ENCODE peak calls at places on chromosomes 2 and 18, in five cellular contexts. One of them, this sample, is unnamed.

GRCh38 chr2:240425697-240426096 is 9.8 kb upstream of the GPC1 start:
- DNase-seq in GM23338: no peak
- DNase-seq in HCT116: no peak
- DNase-seq in breast epithelium: no peak
- DNase-seq in transverse colon: no peak
- DNase-seq in this sample: no peak

GRCh38 chr2:150624001-150624401 is 136.5 kb upstream of the RND3 start:
- DNase-seq in HCT116: no peak
- DNase-seq in GM23338: no peak
- DNase-seq in transverse colon: no peak
- DNase-seq in breast epithelium: no peak
- DNase-seq in this sample: no peak

GRCh38 chr2:74625658-74626425 is 22.3 kb downstream of the M1AP start:
- DNase-seq in GM23338: peak; percentile 18
- DNase-seq in transverse colon: no peak
- DNase-seq in HCT116: no peak
- DNase-seq in breast epithelium: no peak
- DNase-seq in this sample: no peak

GRCh38 chr2:105287692-105288091 is 41.8 kb downstream of the TGFBRAP1 start:
- DNase-seq in GM23338: peak; percentile 80
- DNase-seq in HCT116: peak; percentile 16
- DNase-seq in breast epithelium: no peak
- DNase-seq in transverse colon: peak; percentile 25
- DNase-seq in this sample: peak; percentile 46

GRCh38 chr2:106020032-106020431 is 174.1 kb downstream of the UXS1 start:
- DNase-seq in GM23338: no peak
- DNase-seq in transverse colon: no peak
- DNase-seq in breast epithelium: no peak
- DNase-seq in HCT116: no peak
- DNase-seq in this sample: no peak

GRCh38 chr2:134410006-134410405 is 156.1 kb downstream of the MGAT5 start:
- DNase-seq in transverse colon: no peak
- DNase-seq in breast epithelium: no peak
- DNase-seq in HCT116: no peak
- DNase-seq in GM23338: no peak
- DNase-seq in this sample: no peak

GRCh38 chr2:56540901-56541300 is 357.1 kb downstream of the CCDC85A start:
- DNase-seq in transverse colon: no peak
- DNase-seq in breast epithelium: no peak
- DNase-seq in GM23338: no peak
- DNase-seq in HCT116: no peak
- DNase-seq in this sample: no peak

GRCh38 chr18:9796933-9797549 is 88.7 kb upstream of the TXNDC2 start:
- DNase-seq in breast epithelium: no peak
- DNase-seq in transverse colon: no peak
- DNase-seq in GM23338: no peak
- DNase-seq in HCT116: no peak
- DNase-seq in this sample: no peak

GRCh38 chr2:239485622-239486021 is 84.8 kb upstream of the HDAC4 start:
- DNase-seq in HCT116: no peak
- DNase-seq in transverse colon: no peak
- DNase-seq in breast epithelium: no peak
- DNase-seq in GM23338: no peak
- DNase-seq in this sample: no peak

GRCh38 chr2:205180730-205181129 is 501.6 kb upstream of the NRP2 start:
- DNase-seq in transverse colon: no peak
- DNase-seq in breast epithelium: no peak
- DNase-seq in HCT116: no peak
- DNase-seq in GM23338: no peak
- DNase-seq in this sample: no peak

GRCh38 chr2:64606495-64607363 is 47.0 kb downstream of the SERTAD2 start:
- DNase-seq in GM23338: peak; percentile 75
- DNase-seq in breast epithelium: peak; percentile 80
- DNase-seq in transverse colon: peak; percentile 88
- DNase-seq in HCT116: no peak
- DNase-seq in this sample: peak; percentile 84

GRCh38 chr2:62187246-62187645 is 8.7 kb upstream of the B3GNT2 start:
- DNase-seq in HCT116: no peak
- DNase-seq in breast epithelium: no peak
- DNase-seq in transverse colon: no peak
- DNase-seq in GM23338: no peak
- DNase-seq in this sample: no peak

GRCh38 chr2:197786010-197786877 is 1.1 kb upstream of the BOLL start:
- DNase-seq in breast epithelium: no peak
- DNase-seq in GM23338: peak; percentile 94
- DNase-seq in transverse colon: peak; percentile 41
- DNase-seq in HCT116: no peak
- DNase-seq in this sample: peak; percentile 45

GRCh38 chr2:42076357-42076921 is 28.6 kb downstream of the PKDCC start:
- DNase-seq in HCT116: no peak
- DNase-seq in breast epithelium: no peak
- DNase-seq in transverse colon: no peak
- DNase-seq in GM23338: no peak
- DNase-seq in this sample: no peak

GRCh38 chr2:158346041-158346440 is 110.5 kb downstream of the CCDC148 start:
- DNase-seq in HCT116: no peak
- DNase-seq in breast epithelium: no peak
- DNase-seq in transverse colon: no peak
- DNase-seq in GM23338: peak; percentile 16
- DNase-seq in this sample: no peak

GRCh38 chr2:99819766-99820165 is 322.6 kb downstream of the AFF3 start:
- DNase-seq in transverse colon: no peak
- DNase-seq in HCT116: no peak
- DNase-seq in breast epithelium: no peak
- DNase-seq in GM23338: peak; percentile 27
- DNase-seq in this sample: no peak

GRCh38 chr2:216830346-216830745 is 29.5 kb downstream of the TNP1 start:
- DNase-seq in transverse colon: no peak
- DNase-seq in breast epithelium: no peak
- DNase-seq in GM23338: no peak
- DNase-seq in HCT116: no peak
- DNase-seq in this sample: no peak

GRCh38 chr2:209476367-209477191 is 52.7 kb downstream of the MAP2 start:
- DNase-seq in HCT116: no peak
- DNase-seq in breast epithelium: no peak
- DNase-seq in GM23338: no peak
- DNase-seq in transverse colon: no peak
- DNase-seq in this sample: no peak

GRCh38 chr2:58336416-58336815 is 95.3 kb upstream of the FANCL start:
- DNase-seq in GM23338: peak; percentile 16
- DNase-seq in HCT116: no peak
- DNase-seq in breast epithelium: no peak
- DNase-seq in transverse colon: no peak
- DNase-seq in this sample: no peak

GRCh38 chr2:179614121-179614520 is 247.3 kb downstream of the ZNF385B start:
- DNase-seq in transverse colon: no peak
- DNase-seq in GM23338: no peak
- DNase-seq in breast epithelium: no peak
- DNase-seq in HCT116: no peak
- DNase-seq in this sample: no peak

GRCh38 chr2:33535409-33535808 is 59.0 kb downstream of the RASGRP3 start:
- DNase-seq in transverse colon: no peak
- DNase-seq in HCT116: no peak
- DNase-seq in GM23338: no peak
- DNase-seq in breast epithelium: no peak
- DNase-seq in this sample: no peak

GRCh38 chr2:26172866-26173595 is at the start of gene GAREM2:
- DNase-seq in GM23338: peak; percentile 56
- DNase-seq in breast epithelium: no peak
- DNase-seq in transverse colon: no peak
- DNase-seq in HCT116: no peak
- DNase-seq in this sample: no peak

GRCh38 chr2:182946949-182947348 is 80.5 kb upstream of the FRZB start:
- DNase-seq in GM23338: no peak
- DNase-seq in HCT116: no peak
- DNase-seq in breast epithelium: no peak
- DNase-seq in transverse colon: no peak
- DNase-seq in this sample: peak; percentile 21

GRCh38 chr2:49796221-49796705 is 641.9 kb upstream of the FSHR start:
- DNase-seq in breast epithelium: no peak
- DNase-seq in GM23338: no peak
- DNase-seq in transverse colon: no peak
- DNase-seq in HCT116: no peak
- DNase-seq in this sample: no peak

GRCh38 chr2:159286709-159287441 is 372 bp upstream of the WDSUB1 start:
- DNase-seq in GM23338: peak; percentile 98
- DNase-seq in transverse colon: peak; percentile 100
- DNase-seq in breast epithelium: peak; percentile 98
- DNase-seq in HCT116: peak; percentile 87
- DNase-seq in this sample: peak; percentile 99

GRCh38 chr18:2918761-2919550 is 72.2 kb downstream of the EMILIN2 start:
- DNase-seq in HCT116: no peak
- DNase-seq in breast epithelium: no peak
- DNase-seq in GM23338: no peak
- DNase-seq in transverse colon: no peak
- DNase-seq in this sample: peak; percentile 27

GRCh38 chr18:47317824-47318508 is 66.5 kb upstream of the SKOR2 start:
- DNase-seq in transverse colon: no peak
- DNase-seq in HCT116: no peak
- DNase-seq in breast epithelium: no peak
- DNase-seq in GM23338: no peak
- DNase-seq in this sample: no peak

GRCh38 chr2:219252084-219252483 is 959 bp upstream of the TUBA4B start:
- DNase-seq in GM23338: no peak
- DNase-seq in HCT116: no peak
- DNase-seq in transverse colon: peak; percentile 31
- DNase-seq in breast epithelium: no peak
- DNase-seq in this sample: peak; percentile 43

GRCh38 chr2:1318366-1319009 is 94.8 kb upstream of the TPO start:
- DNase-seq in transverse colon: no peak
- DNase-seq in breast epithelium: no peak
- DNase-seq in GM23338: no peak
- DNase-seq in HCT116: no peak
- DNase-seq in this sample: no peak

GRCh38 chr2:64263315-64263714 is 119.1 kb upstream of the PELI1 start:
- DNase-seq in GM23338: no peak
- DNase-seq in transverse colon: no peak
- DNase-seq in breast epithelium: peak; percentile 45
- DNase-seq in HCT116: no peak
- DNase-seq in this sample: no peak

GRCh38 chr2:11828933-11829323 is 82.5 kb downstream of the LPIN1 start:
- DNase-seq in breast epithelium: no peak
- DNase-seq in transverse colon: no peak
- DNase-seq in GM23338: no peak
- DNase-seq in HCT116: no peak
- DNase-seq in this sample: no peak

GRCh38 chr2:23563673-23564617 is 179.0 kb downstream of the KLHL29 start:
- DNase-seq in GM23338: peak; percentile 41
- DNase-seq in HCT116: no peak
- DNase-seq in breast epithelium: peak; percentile 97
- DNase-seq in transverse colon: peak; percentile 18
- DNase-seq in this sample: peak; percentile 21

GRCh38 chr2:71150082-71150816 is 19.8 kb downstream of the MPHOSPH10 start:
- DNase-seq in GM23338: peak; percentile 11
- DNase-seq in transverse colon: no peak
- DNase-seq in breast epithelium: no peak
- DNase-seq in HCT116: no peak
- DNase-seq in this sample: no peak

GRCh38 chr2:42063383-42064171 is 15.8 kb downstream of the PKDCC start:
- DNase-seq in breast epithelium: no peak
- DNase-seq in GM23338: no peak
- DNase-seq in HCT116: no peak
- DNase-seq in transverse colon: no peak
- DNase-seq in this sample: no peak

GRCh38 chr2:101307950-101308431 is 510 bp downstream of the RNF149 start:
- DNase-seq in HCT116: no peak
- DNase-seq in transverse colon: peak; percentile 33
- DNase-seq in breast epithelium: no peak
- DNase-seq in GM23338: peak; percentile 45
- DNase-seq in this sample: peak; percentile 39

GRCh38 chr2:88614497-88615157 is 12.6 kb downstream of the EIF2AK3 start:
- DNase-seq in transverse colon: no peak
- DNase-seq in HCT116: no peak
- DNase-seq in breast epithelium: no peak
- DNase-seq in GM23338: no peak
- DNase-seq in this sample: no peak

GRCh38 chr2:9356336-9356735 is 67.0 kb downstream of the ITGB1BP1 start:
- DNase-seq in breast epithelium: no peak
- DNase-seq in HCT116: no peak
- DNase-seq in transverse colon: no peak
- DNase-seq in GM23338: no peak
- DNase-seq in this sample: no peak

GRCh38 chr2:85413592-85414421 is 3.6 kb upstream of the CAPG start:
- DNase-seq in HCT116: no peak
- DNase-seq in breast epithelium: no peak
- DNase-seq in GM23338: peak; percentile 83
- DNase-seq in transverse colon: peak; percentile 76
- DNase-seq in this sample: peak; percentile 75

GRCh38 chr18:76482267-76482666 is 12.8 kb downstream of the ZNF516 start:
- DNase-seq in GM23338: no peak
- DNase-seq in breast epithelium: no peak
- DNase-seq in HCT116: no peak
- DNase-seq in transverse colon: no peak
- DNase-seq in this sample: no peak
- H3K4me1 ChIP-seq in GM23338: peaks cover 31% of the 10 kb centered on the region
- H3K4me1 ChIP-seq in breast epithelium: no peaks in the 10 kb centered on the region
- H3K4me1 ChIP-seq in HCT116: peaks cover 8% of the 10 kb centered on the region
- H3K4me1 ChIP-seq in transverse colon: no peaks in the 10 kb centered on the region
- H3K4me1 ChIP-seq in this sample: peaks cover 3% of the 10 kb centered on the region

GRCh38 chr18:75226301-75226955 is 15.8 kb downstream of the TSHZ1 start:
- DNase-seq in breast epithelium: no peak
- DNase-seq in HCT116: no peak
- DNase-seq in transverse colon: no peak
- DNase-seq in GM23338: no peak
- DNase-seq in this sample: no peak
- H3K4me1 ChIP-seq in breast epithelium: no peaks in the 10 kb centered on the region
- H3K4me1 ChIP-seq in HCT116: no peaks in the 10 kb centered on the region
- H3K4me1 ChIP-seq in transverse colon: peaks cover 17% of the 10 kb centered on the region
- H3K4me1 ChIP-seq in GM23338: no peaks in the 10 kb centered on the region
- H3K4me1 ChIP-seq in this sample: peaks cover 6% of the 10 kb centered on the region

DNA sequence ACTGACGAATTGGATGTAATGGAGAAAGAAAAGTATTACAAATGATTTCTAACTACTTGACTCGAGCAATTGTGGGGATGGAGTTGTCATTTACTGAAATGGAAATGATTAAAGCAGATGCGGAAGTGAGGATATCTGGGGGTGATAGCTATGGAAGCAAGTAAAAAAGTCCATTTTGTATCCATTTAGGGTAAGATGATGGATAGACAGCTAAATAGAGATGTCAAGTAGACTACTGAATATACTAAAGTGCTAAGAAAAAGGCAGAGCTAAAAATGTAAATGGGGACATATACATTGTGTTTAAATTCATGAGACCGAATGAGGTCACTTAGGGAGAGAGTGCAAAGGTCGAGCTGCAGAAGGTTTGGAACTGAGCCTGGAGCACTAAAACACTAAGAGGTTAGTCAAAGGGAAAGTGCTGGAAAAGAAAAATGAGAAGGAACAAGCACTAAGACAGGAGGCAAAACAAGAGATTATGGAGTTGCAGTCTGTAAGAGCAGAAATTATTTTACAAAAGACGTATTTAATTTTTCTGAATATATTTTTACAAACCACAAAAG is 696.7 kb downstream of the LRRTM4 start:
- DNase-seq in breast epithelium: no peak
- DNase-seq in GM23338: no peak
- DNase-seq in HCT116: no peak
- DNase-seq in transverse colon: peak; percentile 44
- DNase-seq in this sample: peak; percentile 53
- H3K4me1 ChIP-seq in breast epithelium: no peaks in the 10 kb centered on the region
- H3K4me1 ChIP-seq in GM23338: no peaks in the 10 kb centered on the region
- H3K4me1 ChIP-seq in HCT116: no peaks in the 10 kb centered on the region
- H3K4me1 ChIP-seq in transverse colon: no peaks in the 10 kb centered on the region
- H3K4me1 ChIP-seq in this sample: no peaks in the 10 kb centered on the region

GRCh38 chr2:43214253-43214652 is 12.2 kb downstream of the ZFP36L2 start:
- DNase-seq in transverse colon: no peak
- DNase-seq in breast epithelium: no peak
- DNase-seq in HCT116: no peak
- DNase-seq in GM23338: peak; percentile 59
- DNase-seq in this sample: no peak
- H3K4me1 ChIP-seq in transverse colon: peaks cover 28% of the 10 kb centered on the region
- H3K4me1 ChIP-seq in breast epithelium: peaks cover 18% of the 10 kb centered on the region
- H3K4me1 ChIP-seq in HCT116: peaks cover 19% of the 10 kb centered on the region
- H3K4me1 ChIP-seq in GM23338: peaks cover 41% of the 10 kb centered on the region
- H3K4me1 ChIP-seq in this sample: peaks cover 19% of the 10 kb centered on the region

This sample was measured in colonic mucosa.